ENCODE peak calls at places on chromosomes 13 and 19, in six cellular contexts. Q is psoas muscle, O is SJSA1, W is body of pancreas, Y is heart left ventricle, Z is adrenal gland. L is an unnamed sample.
A peak's percentile ranks its signal among the peaks of the same experiment; 100 is the strongest.

GRCh38 chr19:57664269-57665127 is 4.2 kb upstream of the ZSCAN4 start:
- DNase-seq in Q (peak; percentile 59), O (peak; percentile 44), W (peak; percentile 52), Y (peak; percentile 79), Z (peak; percentile 87), L (no peak)

GRCh38 chr13:87893982-87894527 is 222.9 kb downstream of the SLITRK5 start:
- DNase-seq in Q (no peak), O (no peak), W (no peak), Y (no peak), Z (no peak), L (no peak)

GRCh38 chr13:80312967-80313366 is 28.0 kb downstream of the SPRY2 start:
- DNase-seq in Q (no peak), O (no peak), W (no peak), Y (no peak), Z (no peak), L (no peak)

GRCh38 chr13:60274664-60275063 is 110.9 kb upstream of the DIAPH3 start:
- DNase-seq in Q (no peak), O (no peak), W (no peak), Y (no peak), Z (no peak), L (no peak)

GRCh38 chr13:102974574-102975195 is 91.5 kb downstream of the SLC10A2 start:
- DNase-seq in Q (no peak), O (no peak), W (no peak), Y (no peak), Z (no peak), L (no peak)

GRCh38 chr13:51923983-51924539 is 62.3 kb downstream of the CCDC70 start:
- DNase-seq in Q (no peak), O (no peak), W (no peak), Y (no peak), Z (no peak), L (no peak)

GRCh38 chr19:55283548-55284393 is at the start of gene BRSK1:
- DNase-seq in Q (peak; percentile 43), O (no peak), W (peak; percentile 38), Y (peak; percentile 63), Z (peak; percentile 51), L (no peak)

GRCh38 chr13:28657784-28658538 is 969 bp upstream of the POMP start:
- DNase-seq in Q (no peak), O (no peak), W (no peak), Y (no peak), Z (no peak), L (no peak)

GRCh38 chr19:50465986-50466771 is 10.1 kb upstream of the EMC10 start:
- DNase-seq in Q (peak; percentile 60), O (no peak), W (peak; percentile 14), Y (peak; percentile 20), Z (no peak), L (no peak)

GRCh38 chr19:50567052-50567841 is 988 bp downstream of the LRRC4B start:
- DNase-seq in Q (no peak), O (no peak), W (no peak), Y (no peak), Z (no peak), L (no peak)

GRCh38 chr13:111064661-111065060 is 50.4 kb upstream of the ARHGEF7 start:
- DNase-seq in Q (no peak), O (no peak), W (no peak), Y (no peak), Z (no peak), L (no peak)

GRCh38 chr13:48621056-48621455 is 32.7 kb upstream of the CYSLTR2 start:
- DNase-seq in Q (no peak), O (no peak), W (no peak), Y (no peak), Z (no peak), L (no peak)

GRCh38 chr19:28239270-28239669 is 973.7 kb downstream of the UQCRFS1 start:
- DNase-seq in Q (no peak), O (no peak), W (no peak), Y (no peak), Z (no peak), L (no peak)

GRCh38 chr13:29535663-29536655 is 59.5 kb downstream of the SLC7A1 start:
- DNase-seq in Q (no peak), O (no peak), W (no peak), Y (no peak), Z (no peak), L (no peak)

GRCh38 chr13:24985102-24985501 is 110.8 kb upstream of the PABPC3 start:
- DNase-seq in Q (no peak), O (no peak), W (no peak), Y (no peak), Z (no peak), L (no peak)

GRCh38 chr19:30028118-30028991 is 86.3 kb downstream of the URI1 start:
- DNase-seq in Q (no peak), O (no peak), W (no peak), Y (no peak), Z (no peak), L (no peak)

GRCh38 chr13:112024577-112024976 is 42.4 kb upstream of the SOX1 start:
- DNase-seq in Q (no peak), O (peak; percentile 13), W (no peak), Y (no peak), Z (no peak), L (no peak)

GRCh38 chr19:39982883-39983282 is 11.9 kb downstream of the PSMC4 start:
- DNase-seq in Q (no peak), O (no peak), W (no peak), Y (no peak), Z (no peak), L (no peak)

GRCh38 chr13:89695343-89696257 is 1651.9 kb upstream of the MIR17HG start:
- DNase-seq in Q (no peak), O (peak; percentile 1), W (peak; percentile 45), Y (no peak), Z (peak; percentile 18), L (no peak)

GRCh38 chr13:65387743-65388347 is 1842.3 kb downstream of the PCDH9 start:
- DNase-seq in Q (no peak), O (no peak), W (no peak), Y (no peak), Z (no peak), L (no peak)

GRCh38 chr13:80382576-80382975 is 41.6 kb upstream of the SPRY2 start:
- DNase-seq in Q (no peak), O (no peak), W (no peak), Y (no peak), Z (no peak), L (no peak)

GRCh38 chr13:106589716-106590115 is 21.8 kb upstream of the ARGLU1 start:
- DNase-seq in Q (no peak), O (peak; percentile 36), W (no peak), Y (no peak), Z (no peak), L (no peak)

GRCh38 chr13:50451609-50452008 is 391.9 kb downstream of the DLEU7 start:
- DNase-seq in Q (peak; percentile 14), O (no peak), W (no peak), Y (no peak), Z (no peak), L (no peak)

GRCh38 chr13:72990883-72991282 is 67.9 kb upstream of the KLF5 start:
- DNase-seq in Q (no peak), O (no peak), W (no peak), Y (no peak), Z (no peak), L (no peak)

GRCh38 chr13:42369071-42369795 is 97.3 kb downstream of the AKAP11 start:
- DNase-seq in Q (no peak), O (no peak), W (no peak), Y (no peak), Z (no peak), L (no peak)

GRCh38 chr19:54142166-54142780 is 4.7 kb downstream of the CNOT3 start:
- DNase-seq in Q (no peak), O (no peak), W (no peak), Y (no peak), Z (no peak), L (no peak)

DNA sequence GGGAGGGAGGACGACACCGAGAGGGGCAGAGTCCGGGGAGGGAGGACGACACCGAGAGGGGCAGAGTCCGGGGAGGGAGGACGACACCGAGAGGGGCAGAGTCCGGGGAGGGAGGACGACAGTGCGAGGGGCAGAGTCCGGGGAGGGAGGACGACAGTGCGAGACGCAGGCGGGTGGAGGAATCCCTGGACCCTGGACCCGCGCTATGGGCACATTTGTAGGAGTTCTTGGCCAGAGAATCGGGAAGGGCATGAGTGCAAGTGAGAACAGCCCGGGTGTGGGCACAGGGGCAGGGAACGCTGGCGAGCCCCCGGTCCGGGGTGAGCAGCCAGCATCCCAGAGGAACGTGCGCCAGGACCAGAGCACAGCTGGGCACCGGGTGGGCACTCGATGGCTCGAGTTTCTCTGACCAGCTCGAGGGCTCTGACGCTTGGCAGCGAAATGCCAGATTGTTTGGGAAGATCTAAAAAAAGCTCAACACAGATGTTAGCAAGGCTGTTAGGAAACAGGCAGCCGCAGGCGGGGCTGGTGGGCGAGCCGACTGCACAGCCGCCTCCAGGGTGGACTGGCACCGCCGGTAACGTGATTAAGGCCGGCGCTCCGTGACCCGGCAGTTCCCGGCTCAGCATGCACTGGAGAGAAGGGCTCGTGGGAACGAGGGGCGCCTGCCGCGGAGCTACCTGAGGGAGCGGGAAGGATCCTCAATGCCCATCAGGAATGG is 17.9 kb upstream of the C2CD4C start:
- DNase-seq in Q (no peak), O (no peak), W (no peak), Y (no peak), Z (no peak), L (no peak)
- H3K27ac ChIP-seq in Q (no peak overlapping the region), O (no peak overlapping the region), W (no peak overlapping the region), Y (no peak overlapping the region), Z (no peak overlapping the region), L (no peak overlapping the region)

GRCh38 chr19:1422943-1423342 is 15.3 kb upstream of the RPS15 start:
- DNase-seq in Q (no peak), O (no peak), W (no peak), Y (no peak), Z (no peak), L (no peak)

GRCh38 chr19:1423445-1424181 is 14.6 kb upstream of the RPS15 start:
- DNase-seq in Q (no peak), O (no peak), W (no peak), Y (no peak), Z (no peak), L (no peak)

GRCh38 chr19:1421958-1422305 is 14.5 kb downstream of the DAZAP1 start:
- DNase-seq in Q (no peak), O (no peak), W (no peak), Y (no peak), Z (no peak), L (no peak)

GRCh38 chr19:1421218-1421957 is 14.0 kb downstream of the DAZAP1 start:
- DNase-seq in Q (no peak), O (no peak), W (no peak), Y (no peak), Z (no peak), L (no peak)

GRCh38 chr19:1422360-1422759 is 15.0 kb downstream of the DAZAP1 start:
- DNase-seq in Q (no peak), O (no peak), W (no peak), Y (no peak), Z (peak; percentile 68), L (no peak)
- H3K4me1 ChIP-seq in Q (peaks cover 22% of the 10 kb centered on the region), O (no peaks in the 10 kb centered on the region), W (peaks cover 19% of the 10 kb centered on the region), Y (peaks cover 15% of the 10 kb centered on the region), Z (peaks cover 41% of the 10 kb centered on the region), L (no peaks in the 10 kb centered on the region)

GRCh38 chr13:19185086-19185864 is 3.7 kb upstream of the TUBA3C start:
- DNase-seq in Q (no peak), O (no peak), W (no peak), Y (no peak), Z (no peak), L (no peak)
- H3K4me3 ChIP-seq in Q (no peak overlapping the region), O (no peak overlapping the region), W (no peak overlapping the region), Y (no peak overlapping the region), Z (no peak overlapping the region), L (no peak overlapping the region)

GRCh38 chr19:15702590-15702930 is 25.3 kb upstream of the OR10H2 start:
- DNase-seq in Q (peak; percentile 66), O (no peak), W (peak; percentile 74), Y (peak; percentile 92), Z (peak; percentile 76), L (no peak)

GRCh38 chr19:15696654-15697194 is 23.8 kb downstream of the CYP4F12 start:
- DNase-seq in Q (no peak), O (no peak), W (no peak), Y (no peak), Z (no peak), L (no peak)

GRCh38 chr19:15701757-15702589 is 25.9 kb upstream of the OR10H2 start:
- DNase-seq in Q (no peak), O (no peak), W (no peak), Y (no peak), Z (no peak), L (no peak)
- H3K27ac ChIP-seq in Q (no peak overlapping the region), O (no peak overlapping the region), W (no peak overlapping the region), Y (no peak overlapping the region), Z (no peak overlapping the region), L (no peak overlapping the region)